ENCODE peak calls at places on chromosomes 1 and 21, in four cellular contexts. C is K562, R is aorta, T is pancreas. N is an unnamed sample.
A peak's percentile ranks its signal among the peaks of the same experiment; 100 is the strongest.

GRCh38 chr1:87278791-87279190 is 49.9 kb upstream of the LMO4 start:
- DNase-seq in R (no peak), T (no peak), C (no peak), N (no peak)

GRCh38 chr21:46022551-46023107 is 41.1 kb downstream of the COL6A1 start:
- DNase-seq in C (peak; percentile 96), T (no peak), R (peak; percentile 74), N (no peak)

GRCh38 chr1:40385437-40386310 is 12.1 kb downstream of the SMAP2 start:
- DNase-seq in C (no peak), T (no peak), R (no peak), N (no peak)

GRCh38 chr1:3910049-3910731 is 10.1 kb upstream of the C1orf174 start:
- DNase-seq in T (peak; percentile 57), R (peak; percentile 67), C (no peak), N (no peak)

GRCh38 chr1:214003233-214003632 is 15.5 kb downstream of the PROX1 start:
- DNase-seq in R (no peak), C (peak; percentile 60), T (no peak), N (peak; percentile 55)

GRCh38 chr21:41328660-41329300 is 12.2 kb downstream of the FAM3B start:
- DNase-seq in T (peak; percentile 48), R (no peak), C (no peak), N (no peak)

GRCh38 chr1:117892512-117892911 is 36.9 kb downstream of the GDAP2 start:
- DNase-seq in R (no peak), C (no peak), T (no peak), N (no peak)

GRCh38 chr1:61639218-61639617 is 85.7 kb downstream of the TM2D1 start:
- DNase-seq in R (no peak), T (no peak), C (no peak), N (peak; percentile 7)

GRCh38 chr1:215076312-215076711 is 6.2 kb upstream of the KCNK2 start:
- DNase-seq in T (no peak), C (no peak), R (no peak), N (peak; percentile 19)

GRCh38 chr21:8992731-8993174 is 1528.6 kb upstream of the TPTE start:
- DNase-seq in C (peak; percentile 38), R (peak; percentile 85), T (peak; percentile 63), N (peak; percentile 78)

GRCh38 chr1:169970114-169970513 is 76.4 kb upstream of the SCYL3 start:
- DNase-seq in T (no peak), C (no peak), R (no peak), N (no peak)

GRCh38 chr1:173042806-173043205 is 7.9 kb downstream of the TNFSF18 start:
- DNase-seq in C (no peak), T (no peak), R (no peak), N (no peak)

GRCh38 chr1:30323841-30324240 is 399.5 kb downstream of the MATN1 start:
- DNase-seq in C (no peak), T (no peak), R (peak; percentile 24), N (peak; percentile 15)

GRCh38 chr1:216600730-216601426 is 122.4 kb downstream of the ESRRG start:
- DNase-seq in C (no peak), R (peak; percentile 84), T (peak; percentile 88), N (peak; percentile 86)

GRCh38 chr1:44422161-44422560 is 17.1 kb downstream of the RNF220 start:
- DNase-seq in T (no peak), C (no peak), R (no peak), N (no peak)

GRCh38 chr1:19754482-19754881 is 45.2 kb downstream of the TMCO4 start:
- DNase-seq in T (no peak), R (peak; percentile 85), C (no peak), N (peak; percentile 20)

GRCh38 chr21:44010429-44010828 is 1.7 kb upstream of the TRAPPC10 start:
- DNase-seq in C (peak; percentile 43), R (no peak), T (no peak), N (no peak)

DNA sequence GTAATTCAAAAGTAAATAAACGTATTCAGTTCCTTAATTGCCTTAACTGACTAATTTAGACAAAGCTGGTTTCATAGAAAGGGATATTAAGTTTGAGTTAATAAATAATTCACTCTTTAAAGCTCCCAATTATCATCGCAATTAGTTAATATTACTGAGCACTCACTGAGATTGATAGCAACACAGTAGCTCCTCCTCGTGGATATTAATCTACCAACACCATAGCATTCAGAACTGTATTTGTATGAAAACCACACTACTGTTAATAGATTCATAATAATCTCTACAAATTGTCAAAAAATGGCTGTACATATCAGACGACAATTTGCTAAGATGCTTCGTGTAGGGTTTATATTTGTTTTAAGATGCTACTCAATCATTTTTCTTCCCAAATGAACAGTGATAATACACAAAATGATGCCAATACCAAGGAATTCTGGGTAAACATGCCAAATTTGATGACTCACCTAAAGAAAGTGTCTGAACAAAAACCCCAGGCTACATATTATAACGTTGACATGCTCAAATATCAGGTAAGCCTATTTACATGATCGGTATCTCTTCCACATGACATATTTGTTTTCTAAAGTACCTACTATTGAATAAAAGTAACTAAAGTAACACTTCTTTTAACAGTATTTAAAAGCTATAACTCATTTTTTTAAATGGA is 18.8 kb upstream of the DYNLT5 start:
- DNase-seq in C (no peak), T (no peak), R (no peak), N (no peak)
- H3K4me1 ChIP-seq in C (no peaks in the 10 kb centered on the region), T (no peaks in the 10 kb centered on the region), R (no peaks in the 10 kb centered on the region), N (no peaks in the 10 kb centered on the region)

DNA sequence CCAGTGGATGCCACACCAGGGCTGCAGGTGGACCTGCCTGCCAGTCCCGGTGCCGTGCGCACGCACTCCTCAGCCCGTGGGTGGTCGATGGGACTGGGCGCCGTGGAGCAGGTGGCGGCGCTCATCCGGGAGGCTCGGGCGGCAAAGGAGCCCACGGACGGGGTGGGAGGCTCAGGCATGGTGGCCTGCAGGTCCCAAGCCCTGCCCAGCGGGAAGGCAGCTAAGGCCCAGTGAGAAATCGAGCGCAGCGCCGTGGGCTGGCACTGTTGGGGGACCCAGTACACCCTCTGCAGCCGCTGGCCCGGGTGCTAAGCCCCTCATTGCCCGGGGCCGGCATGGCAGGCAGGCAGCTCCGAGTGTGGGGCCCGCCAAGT is 1171.8 kb upstream of the B3GALT2 start:
- DNase-seq in T (no peak), C (no peak), R (peak; percentile 51), N (no peak)
- H3K27me3 ChIP-seq in T (no peaks in the 10 kb centered on the region), C (no peaks in the 10 kb centered on the region), R (no peaks in the 10 kb centered on the region), N (no peaks in the 10 kb centered on the region)

GRCh38 chr1:245153081-245153644 is 1.6 kb upstream of the KIF26B start:
- DNase-seq in R (peak; percentile 80), C (peak; percentile 70), T (peak; percentile 64), N (peak; percentile 80)
- H3K4me3 ChIP-seq in R (peak overlapping the region; percentile 33), C (peak overlapping the region; percentile 24), T (no peak overlapping the region), N (peak overlapping the region; percentile 93)

GRCh38 chr1:21337010-21337437 is 46.8 kb upstream of the ECE1 start:
- DNase-seq in C (no peak), R (no peak), T (no peak), N (peak; percentile 46)
- H3K4me1 ChIP-seq in C (peaks cover 25% of the 10 kb centered on the region), R (no peaks in the 10 kb centered on the region), T (peaks cover 85% of the 10 kb centered on the region), N (peaks cover 33% of the 10 kb centered on the region)

DNA sequence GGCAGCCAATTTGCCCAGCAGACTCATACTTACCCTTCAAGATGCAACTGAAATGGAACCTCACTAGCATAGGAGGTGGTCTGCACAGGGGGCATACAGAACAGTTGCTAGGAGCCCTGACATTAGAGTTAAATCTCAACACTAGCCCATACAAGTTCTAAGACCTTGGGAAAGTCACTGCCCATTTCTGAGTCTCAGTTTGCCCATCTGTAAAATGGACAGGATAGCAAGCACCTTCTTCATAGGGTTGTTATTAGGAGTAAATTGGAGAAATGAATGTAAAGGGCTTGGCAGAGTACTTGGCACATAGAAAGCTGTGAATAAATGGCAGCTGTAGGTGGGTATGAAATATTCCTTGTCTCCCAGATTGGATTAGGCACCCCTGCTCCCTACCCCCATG is 152.8 kb downstream of the PLPP3 start:
- DNase-seq in C (no peak), R (no peak), T (no peak), N (no peak)
- H3K27me3 ChIP-seq in C (no peaks in the 10 kb centered on the region), R (no peaks in the 10 kb centered on the region), T (no peaks in the 10 kb centered on the region), N (no peaks in the 10 kb centered on the region)

GRCh38 chr1:58159424-58159810 is 387.1 kb downstream of the OMA1 start:
- DNase-seq in C (no peak), R (no peak), T (no peak), N (no peak)
- H3K4me3 ChIP-seq in C (no peak overlapping the region), R (no peak overlapping the region), T (no peak overlapping the region), N (no peak overlapping the region)

GRCh38 chr1:6412896-6413295 is 6.8 kb downstream of the HES2 start:
- DNase-seq in C (no peak), T (no peak), R (no peak), N (no peak)
- H3K4me1 ChIP-seq in C (no peaks in the 10 kb centered on the region), T (no peaks in the 10 kb centered on the region), R (no peaks in the 10 kb centered on the region), N (no peaks in the 10 kb centered on the region)

GRCh38 chr1:119003413-119004128 is 15.4 kb upstream of the TBX15 start:
- DNase-seq in R (no peak), T (no peak), C (no peak), N (no peak)
- H3K27me3 ChIP-seq in R (peaks cover 2% of the 10 kb centered on the region), T (peaks cover 26% of the 10 kb centered on the region), C (peaks cover 17% of the 10 kb centered on the region), N (peaks cover 95% of the 10 kb centered on the region)

DNA sequence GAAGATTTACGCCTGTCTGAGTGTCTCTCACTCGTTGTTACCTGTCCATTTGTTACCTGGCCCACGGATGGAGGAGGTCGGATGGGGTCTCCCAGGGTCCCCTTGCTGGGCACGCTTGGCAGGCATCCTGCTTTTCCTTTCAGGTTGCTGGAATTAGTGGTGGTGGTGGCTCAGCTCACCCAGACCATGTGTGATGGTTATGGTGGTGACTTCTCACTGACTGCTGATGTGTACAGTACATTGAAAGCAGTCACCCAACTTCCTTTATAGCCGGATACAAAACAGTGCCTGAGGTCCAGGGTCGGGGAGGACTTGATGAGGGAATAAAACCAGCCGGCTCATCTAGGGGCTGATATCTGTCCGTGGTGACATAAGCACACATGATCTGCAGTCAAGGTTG is 19.5 kb downstream of the MAPKAPK2 start:
- DNase-seq in C (no peak), R (no peak), T (no peak), N (no peak)
- H3K4me3 ChIP-seq in C (no peak overlapping the region), R (no peak overlapping the region), T (no peak overlapping the region), N (no peak overlapping the region)

GRCh38 chr1:226679303-226679702 is 59.8 kb downstream of the ITPKB start:
- DNase-seq in T (no peak), C (no peak), R (no peak), N (no peak)
- H3K4me1 ChIP-seq in T (no peaks in the 10 kb centered on the region), C (peaks cover 4% of the 10 kb centered on the region), R (peaks cover 6% of the 10 kb centered on the region), N (no peaks in the 10 kb centered on the region)